ENCODE peak calls at places on chromosome 14, in ten cellular contexts. W, R, J, L, Q, B, C, D, K and F are unnamed samples.

GRCh38 chr14:91374897-91375747 is 42.5 kb downstream of the CCDC88C start:
- DNase-seq in W (no peak), R (no peak), J (no peak), L (no peak), Q (no peak), B (no peak), C (no peak), D (no peak), K (no peak), F (no peak)

GRCh38 chr14:103627073-103628025 is 1.7 kb upstream of the KLC1 start:
- DNase-seq in W (peak), R (no peak), J (no peak), L (no peak), Q (no peak), B (no peak), C (peak), D (no peak), K (no peak), F (no peak)

GRCh38 chr14:95993768-95994592 is 45.2 kb upstream of the C14orf132 start:
- DNase-seq in W (no peak), R (peak), J (no peak), L (peak), Q (peak), B (no peak), C (peak), D (peak), K (no peak), F (peak)

GRCh38 chr14:64729386-64730060 is 25.3 kb downstream of the PLEKHG3 start:
- DNase-seq in W (no peak), R (no peak), J (peak), L (no peak), Q (peak), B (no peak), C (no peak), D (no peak), K (peak), F (no peak)

GRCh38 chr14:33657478-33657877 is 293.4 kb downstream of the EGLN3 start:
- DNase-seq in W (no peak), R (no peak), J (no peak), L (peak), Q (peak), B (no peak), C (no peak), D (no peak), K (no peak), F (no peak)

GRCh38 chr14:21860172-21860571 is 186.6 kb upstream of the OR4E1 start:
- DNase-seq in W (no peak), R (peak), J (no peak), L (no peak), Q (peak), B (no peak), C (no peak), D (no peak), K (no peak), F (no peak)

GRCh38 chr14:93976477-93977057 is at the start of gene ASB2:
- DNase-seq in W (peak), R (peak), J (no peak), L (no peak), Q (no peak), B (no peak), C (no peak), D (no peak), K (no peak), F (no peak)

GRCh38 chr14:39342768-39343167 is 89.5 kb downstream of the FBXO33 start:
- DNase-seq in W (no peak), R (no peak), J (no peak), L (no peak), Q (no peak), B (no peak), C (no peak), D (no peak), K (no peak), F (no peak)

GRCh38 chr14:74611672-74612345 is at the start of gene LTBP2:
- DNase-seq in W (no peak), R (no peak), J (no peak), L (peak), Q (peak), B (no peak), C (no peak), D (no peak), K (no peak), F (no peak)

GRCh38 chr14:94345344-94346072 is 22.4 kb upstream of the SERPINA6 start:
- DNase-seq in W (no peak), R (no peak), J (no peak), L (peak), Q (peak), B (no peak), C (no peak), D (peak), K (no peak), F (peak)

GRCh38 chr14:61547186-61548121 is 147.9 kb upstream of the HIF1A start:
- DNase-seq in W (no peak), R (no peak), J (no peak), L (peak), Q (peak), B (no peak), C (no peak), D (no peak), K (no peak), F (no peak)

GRCh38 chr14:34051966-34052657 is 101.2 kb upstream of the EGLN3 start:
- DNase-seq in W (peak), R (peak), J (no peak), L (peak), Q (peak), B (no peak), C (no peak), D (peak), K (no peak), F (peak)

GRCh38 chr14:39169541-39169900 is 612 bp downstream of the TRAPPC6B start:
- DNase-seq in W (no peak), R (no peak), J (no peak), L (peak), Q (no peak), B (no peak), C (peak), D (no peak), K (no peak), F (no peak)

GRCh38 chr14:35949933-35950332 is 123.8 kb downstream of the BRMS1L start:
- DNase-seq in W (no peak), R (no peak), J (no peak), L (peak), Q (no peak), B (no peak), C (no peak), D (no peak), K (no peak), F (no peak)

GRCh38 chr14:65424531-65424930 is 12.0 kb downstream of the FUT8 start:
- DNase-seq in W (no peak), R (no peak), J (no peak), L (no peak), Q (no peak), B (no peak), C (no peak), D (no peak), K (no peak), F (no peak)

GRCh38 chr14:43795600-43796228 is 711.4 kb downstream of the FSCB start:
- DNase-seq in W (no peak), R (no peak), J (no peak), L (no peak), Q (peak), B (no peak), C (no peak), D (no peak), K (no peak), F (no peak)

GRCh38 chr14:106843951-106844483 is 1317.6 kb downstream of the TMEM121 start:
- DNase-seq in W (peak), R (peak), J (no peak), L (no peak), Q (peak), B (peak), C (no peak), D (no peak), K (no peak), F (no peak)

GRCh38 chr14:30443368-30444007 is 115.5 kb upstream of the G2E3 start:
- DNase-seq in W (no peak), R (peak), J (no peak), L (peak), Q (peak), B (no peak), C (no peak), D (peak), K (no peak), F (peak)

GRCh38 chr14:92625213-92625612 is 111.6 kb downstream of the RIN3 start:
- DNase-seq in W (no peak), R (no peak), J (no peak), L (peak), Q (peak), B (no peak), C (no peak), D (peak), K (no peak), F (peak)

GRCh38 chr14:95189400-95190162 is 32.3 kb upstream of the DICER1 start:
- DNase-seq in W (no peak), R (no peak), J (no peak), L (peak), Q (no peak), B (no peak), C (no peak), D (no peak), K (no peak), F (peak)

GRCh38 chr14:92539875-92540274 is 26.3 kb downstream of the RIN3 start:
- DNase-seq in W (no peak), R (no peak), J (peak), L (no peak), Q (peak), B (peak), C (no peak), D (no peak), K (peak), F (no peak)

GRCh38 chr14:70315942-70316341 is 43.5 kb downstream of the COX16 start:
- DNase-seq in W (no peak), R (no peak), J (no peak), L (no peak), Q (no peak), B (no peak), C (no peak), D (no peak), K (no peak), F (no peak)

GRCh38 chr14:72830786-72831583 is 62.9 kb downstream of the DPF3 start:
- DNase-seq in W (peak), R (no peak), J (no peak), L (no peak), Q (no peak), B (no peak), C (no peak), D (no peak), K (no peak), F (no peak)

GRCh38 chr14:93018401-93018800 is 95.5 kb downstream of the CHGA start:
- DNase-seq in W (no peak), R (no peak), J (no peak), L (no peak), Q (no peak), B (no peak), C (no peak), D (no peak), K (no peak), F (no peak)

GRCh38 chr14:73786942-73787759 is 64.5 kb upstream of the PTGR2 start:
- DNase-seq in W (peak), R (peak), J (peak), L (peak), Q (peak), B (peak), C (peak), D (no peak), K (peak), F (no peak)

GRCh38 chr14:58749066-58749669 is 111.4 kb downstream of the DACT1 start:
- DNase-seq in W (peak), R (peak), J (no peak), L (peak), Q (peak), B (peak), C (no peak), D (peak), K (no peak), F (peak)

GRCh38 chr14:31190717-31191263 is 16.8 kb downstream of the HECTD1 start:
- DNase-seq in W (no peak), R (no peak), J (no peak), L (no peak), Q (no peak), B (no peak), C (no peak), D (no peak), K (no peak), F (no peak)

GRCh38 chr14:70716958-70717357 is 75.2 kb downstream of the TTC9 start:
- DNase-seq in W (no peak), R (no peak), J (no peak), L (no peak), Q (no peak), B (no peak), C (no peak), D (no peak), K (no peak), F (no peak)

GRCh38 chr14:64758711-64759554 is 54.7 kb downstream of the PLEKHG3 start:
- DNase-seq in W (no peak), R (no peak), J (peak), L (peak), Q (peak), B (peak), C (peak), D (no peak), K (no peak), F (peak)

GRCh38 chr14:92481386-92481785 is 32.2 kb upstream of the RIN3 start:
- DNase-seq in W (peak), R (no peak), J (no peak), L (peak), Q (peak), B (no peak), C (no peak), D (no peak), K (no peak), F (peak)

GRCh38 chr14:99925471-99925870 is 132.3 kb downstream of the EML1 start:
- DNase-seq in W (no peak), R (no peak), J (no peak), L (no peak), Q (no peak), B (no peak), C (no peak), D (no peak), K (no peak), F (no peak)
- H3K4me3 ChIP-seq in W (no peak), R (no peak), J (no peak), L (no peak), Q (no peak), B (no peak), C (no peak), D (no peak), K (no peak), F (no peak)

GRCh38 chr14:23299558-23299957 is 3.1 kb downstream of the PPP1R3E start:
- DNase-seq in W (no peak), R (peak), J (no peak), L (peak), Q (peak), B (no peak), C (peak), D (no peak), K (no peak), F (no peak)

GRCh38 chr14:23301288-23301968 is 1.2 kb downstream of the PPP1R3E start:
- DNase-seq in W (peak), R (peak), J (peak), L (peak), Q (peak), B (peak), C (peak), D (peak), K (peak), F (peak)

GRCh38 chr14:23300687-23301223 is 1.9 kb downstream of the PPP1R3E start:
- DNase-seq in W (peak), R (no peak), J (peak), L (peak), Q (peak), B (no peak), C (peak), D (no peak), K (peak), F (no peak)

GRCh38 chr14:23299186-23299521 is 3.5 kb downstream of the PPP1R3E start:
- DNase-seq in W (no peak), R (no peak), J (no peak), L (no peak), Q (no peak), B (no peak), C (no peak), D (no peak), K (no peak), F (no peak)

DNA sequence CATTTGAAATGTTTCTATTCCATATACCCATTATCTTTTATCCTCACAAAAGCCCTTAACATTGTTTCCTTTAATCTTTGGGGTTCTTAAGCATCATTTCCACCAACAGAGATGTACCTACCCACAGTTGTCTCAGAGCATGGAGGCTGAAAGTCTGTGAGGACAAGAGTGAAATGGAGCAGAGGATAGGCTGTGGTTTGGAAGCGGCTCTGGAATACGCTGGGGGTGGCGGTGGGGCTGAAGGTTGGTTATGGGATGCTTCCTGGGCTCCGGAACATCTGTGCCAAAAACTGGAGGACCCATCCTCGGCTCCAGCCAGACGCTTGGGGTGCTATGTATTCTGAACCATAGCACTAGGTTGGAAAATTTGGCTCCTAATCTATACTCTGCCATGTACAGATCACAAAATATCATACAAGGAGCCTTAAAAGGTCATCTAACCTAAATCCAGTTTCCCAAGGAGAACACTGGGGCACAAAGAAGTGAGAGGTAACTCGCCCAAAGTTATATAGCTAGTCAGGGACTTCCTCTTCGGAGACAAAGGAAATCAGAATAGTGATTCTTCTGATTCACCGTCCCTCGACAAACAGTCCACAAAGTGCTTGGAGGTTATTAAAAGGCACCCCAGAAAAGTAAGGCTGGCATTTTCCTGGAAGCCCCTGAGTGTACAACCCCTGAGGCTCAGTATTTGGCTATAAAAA is 2.5 kb downstream of the PPP1R3E start:
- DNase-seq in W (no peak), R (no peak), J (no peak), L (no peak), Q (no peak), B (no peak), C (no peak), D (no peak), K (no peak), F (no peak)
- TF ChIP-seq CTCF in W (no peak), R (no peak), J (no peak), L (no peak), Q (no peak), B (no peak), C (no peak), D (no peak), K (peak), F (no peak)

GRCh38 chr14:32434180-32434579 is 105.1 kb downstream of the AKAP6 start:
- DNase-seq in W (peak), R (no peak), J (no peak), L (no peak), Q (no peak), B (no peak), C (no peak), D (no peak), K (no peak), F (no peak)

GRCh38 chr14:32435411-32435810 is 106.3 kb downstream of the AKAP6 start:
- DNase-seq in W (no peak), R (no peak), J (no peak), L (no peak), Q (no peak), B (no peak), C (no peak), D (no peak), K (no peak), F (no peak)

GRCh38 chr14:32434880-32435279 is 105.8 kb downstream of the AKAP6 start:
- DNase-seq in W (no peak), R (peak), J (no peak), L (no peak), Q (no peak), B (no peak), C (no peak), D (no peak), K (no peak), F (no peak)

GRCh38 chr14:32430326-32430725 is 101.2 kb downstream of the AKAP6 start:
- DNase-seq in W (no peak), R (peak), J (no peak), L (peak), Q (peak), B (no peak), C (no peak), D (no peak), K (no peak), F (peak)

DNA sequence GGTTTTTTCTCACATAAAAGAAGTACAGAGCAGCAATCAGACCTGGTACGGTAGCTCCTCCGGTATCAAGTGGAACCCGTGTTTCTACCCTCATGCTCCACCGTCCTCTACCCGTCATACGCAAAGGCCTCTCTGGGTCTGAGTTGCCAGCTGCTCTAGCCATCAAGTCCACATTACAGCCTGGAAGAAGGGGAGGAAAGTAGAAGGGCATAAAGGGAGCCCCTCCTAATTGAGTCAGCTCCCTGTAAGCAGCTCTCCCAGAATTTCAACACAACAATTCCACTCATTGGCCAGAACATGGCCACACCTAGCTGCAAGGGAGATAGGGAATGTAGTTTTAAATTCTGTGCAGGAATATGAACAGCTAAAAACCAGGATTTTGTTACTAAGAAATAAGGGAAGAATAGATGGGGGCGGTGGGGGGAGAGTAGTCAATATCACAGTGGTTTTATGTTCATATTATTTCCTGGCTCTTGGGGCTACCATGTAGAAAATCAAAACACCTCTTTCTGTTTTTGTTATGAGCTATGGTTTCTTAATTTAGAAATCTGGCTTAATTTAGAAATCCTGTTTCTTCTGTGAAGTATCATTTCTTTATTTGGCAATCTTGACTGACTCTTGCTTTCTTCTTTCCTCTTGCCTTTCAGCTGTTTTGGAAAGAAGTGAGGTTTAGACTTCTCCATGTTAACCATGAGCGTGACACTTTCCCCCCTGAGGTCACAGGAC is 103.9 kb downstream of the AKAP6 start:
- DNase-seq in W (no peak), R (peak), J (no peak), L (no peak), Q (no peak), B (no peak), C (no peak), D (no peak), K (no peak), F (no peak)
- H3K4me3 ChIP-seq in W (no peak), R (peak), J (peak), L (no peak), Q (no peak), B (no peak), C (no peak), D (no peak), K (no peak), F (no peak)

DNA sequence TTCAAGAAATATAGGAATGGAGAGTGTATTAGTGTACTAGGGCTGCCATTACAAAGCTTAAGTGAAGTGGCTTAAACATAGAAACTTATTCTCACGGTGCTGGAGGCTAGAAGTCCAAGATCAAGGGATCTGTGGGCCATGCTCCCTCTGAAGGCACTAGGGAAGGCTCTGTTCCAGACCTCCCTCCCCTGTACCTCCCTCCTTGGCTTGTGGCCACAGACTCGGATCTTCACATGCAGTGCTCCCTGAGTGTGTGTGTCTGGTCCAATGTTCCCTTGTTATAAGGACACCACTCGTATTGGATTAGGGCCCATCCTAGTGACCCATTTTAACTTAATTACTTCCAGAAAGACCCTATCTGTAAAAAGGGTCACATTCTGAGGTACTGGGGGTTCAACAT is 225.6 kb downstream of the VRK1 start:
- DNase-seq in W (no peak), R (no peak), J (no peak), L (no peak), Q (no peak), B (no peak), C (no peak), D (no peak), K (no peak), F (no peak)
- TF ChIP-seq CTCF in W (no peak), R (no peak), J (no peak), L (no peak), Q (no peak), B (no peak), C (no peak), D (no peak), K (no peak), F (no peak)

DNA sequence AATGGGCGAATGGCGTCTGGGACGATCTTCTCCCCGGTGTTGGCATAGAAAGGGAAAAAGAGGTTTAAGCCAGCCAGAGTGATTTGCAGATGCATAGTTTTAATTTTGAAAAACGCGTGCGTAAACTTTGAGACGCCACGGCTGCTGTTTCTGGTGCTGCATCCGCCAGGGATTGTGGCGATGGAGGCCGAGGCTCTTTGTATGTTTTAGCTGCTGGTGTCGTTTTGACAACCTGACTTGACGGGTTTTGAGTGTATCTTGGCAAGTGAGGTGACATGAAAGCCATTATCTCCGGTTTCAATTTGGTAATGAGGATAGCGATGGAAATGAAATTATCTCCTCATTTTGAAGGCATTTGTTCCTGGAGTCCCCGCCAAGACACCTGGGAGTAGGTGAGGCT is 1.6 kb downstream of the PTGDR start:
- DNase-seq in W (peak), R (no peak), J (no peak), L (no peak), Q (no peak), B (no peak), C (no peak), D (no peak), K (no peak), F (no peak)
- H3K4me3 ChIP-seq in W (peak), R (no peak), J (peak), L (peak), Q (peak), B (peak), C (peak), D (no peak), K (peak), F (peak)